ENCODE peak calls at places on chromosomes 16 and 17, in nine cellular contexts. H is endothelial cell, X is progenitor cell of endocrine pancreas, A is nephron progenitor cell, N is heart right ventricle, F is cardiac fibroblast, B is fibroblast of mammary gland, E is mucosa of descending colon, K is HFFc6. R is an unnamed sample.

GRCh38 chr16:15592324-15592723 is 50.6 kb downstream of the MARF1 start:
- DNase-seq in H (no peak), E (no peak), N (no peak), K (no peak), F (no peak), X (no peak), B (no peak), A (no peak), R (no peak)

GRCh38 chr17:64155751-64156544 is 26.0 kb upstream of the ERN1 start:
- DNase-seq in X (no peak), E (peak; percentile 32), H (no peak), A (peak; percentile 19), B (peak; percentile 19), N (peak; percentile 73), K (no peak), F (peak; percentile 78), R (no peak)

GRCh38 chr16:13994239-13995106 is 74.5 kb downstream of the ERCC4 start:
- DNase-seq in A (no peak), X (no peak), N (no peak), E (no peak), B (no peak), F (no peak), K (no peak), H (no peak), R (no peak)

GRCh38 chr16:79128706-79129105 is 471.8 kb downstream of the MAF start:
- DNase-seq in B (no peak), X (no peak), K (no peak), A (no peak), H (no peak), N (no peak), F (no peak), E (no peak), R (no peak)

GRCh38 chr16:1265090-1265630 is 9.3 kb downstream of the TPSD1 start:
- DNase-seq in K (no peak), N (no peak), F (no peak), B (no peak), X (no peak), H (no peak), A (no peak), E (no peak), R (no peak)

GRCh38 chr17:43169561-43170139 is 1.4 kb upstream of the NBR1 start:
- DNase-seq in K (peak; percentile 32), E (peak; percentile 49), B (peak; percentile 47), A (peak; percentile 35), X (no peak), N (peak; percentile 18), H (peak; percentile 34), F (peak; percentile 37), R (no peak)

GRCh38 chr17:50043290-50044148 is 12.4 kb upstream of the ITGA3 start:
- DNase-seq in H (no peak), B (peak; percentile 23), X (no peak), F (peak; percentile 50), N (peak; percentile 54), K (no peak), A (no peak), E (peak; percentile 50), R (no peak)

GRCh38 chr17:79842136-79842655 is 3.0 kb upstream of the CBX4 start:
- DNase-seq in A (peak; percentile 21), B (no peak), N (no peak), E (no peak), X (no peak), K (no peak), F (no peak), H (no peak), R (no peak)

GRCh38 chr16:10827691-10828341 is 9.2 kb upstream of the TVP23A start:
- DNase-seq in N (peak; percentile 86), F (peak; percentile 97), B (peak; percentile 93), K (peak; percentile 73), X (no peak), E (peak; percentile 60), H (no peak), A (no peak), R (no peak)

GRCh38 chr17:38702900-38703741 is 2.0 kb upstream of the MLLT6 start:
- DNase-seq in X (no peak), K (no peak), H (no peak), B (no peak), E (peak; percentile 55), F (no peak), A (peak; percentile 28), N (no peak), R (no peak)

GRCh38 chr17:70905796-70906195 is 736.5 kb downstream of the KCNJ2 start:
- DNase-seq in X (no peak), A (no peak), N (peak; percentile 22), F (peak; percentile 100), B (peak; percentile 97), K (peak; percentile 84), E (peak; percentile 9), H (no peak), R (no peak)

GRCh38 chr17:65243838-65244237 is 106.7 kb downstream of the RGS9 start:
- DNase-seq in B (peak; percentile 62), H (no peak), N (no peak), K (peak; percentile 41), F (peak; percentile 41), A (no peak), X (no peak), E (no peak), R (no peak)

GRCh38 chr16:3727806-3728381 is 10.6 kb upstream of the TRAP1 start:
- DNase-seq in X (no peak), A (no peak), E (no peak), F (no peak), K (no peak), H (no peak), B (no peak), N (no peak), R (no peak)

GRCh38 chr17:81541123-81541522 is 11.0 kb downstream of the FAAP100 start:
- DNase-seq in B (no peak), X (no peak), F (no peak), K (no peak), N (peak; percentile 5), A (no peak), H (no peak), E (no peak), R (no peak)

GRCh38 chr17:4968166-4968915 is 724 bp upstream of the SPAG7 start:
- DNase-seq in K (no peak), N (no peak), X (peak; percentile 28), A (peak; percentile 45), F (no peak), H (peak; percentile 32), E (no peak), B (no peak), R (no peak)

GRCh38 chr17:4968916-4969550 is 1.4 kb upstream of the SPAG7 start:
- DNase-seq in X (no peak), B (peak; percentile 96), F (peak; percentile 90), K (peak; percentile 89), A (peak; percentile 28), N (no peak), E (no peak), H (no peak), R (no peak)

GRCh38 chr17:4966844-4967538 is 626 bp downstream of the SPAG7 start:
- DNase-seq in F (peak; percentile 100), K (peak; percentile 100), X (peak; percentile 91), B (peak; percentile 100), N (peak; percentile 96), H (peak; percentile 91), A (peak; percentile 93), E (peak; percentile 96), R (peak; percentile 95)

GRCh38 chr17:4969551-4970231 is 2.1 kb upstream of the SPAG7 start:
- DNase-seq in B (peak; percentile 53), A (no peak), F (no peak), X (no peak), H (no peak), K (peak; percentile 57), E (no peak), N (no peak), R (no peak)

GRCh38 chr17:4967539-4968165 is at the start of gene SPAG7:
- DNase-seq in A (peak; percentile 95), N (peak; percentile 92), E (peak; percentile 95), K (peak; percentile 92), B (peak; percentile 98), F (peak; percentile 99), X (peak; percentile 94), H (peak; percentile 96), R (peak; percentile 98)
- TF ChIP-seq CTCF in A (no peak), N (no peak), E (no peak), K (peak; percentile 43), B (no peak), F (no peak), X (no peak), H (no peak), R (no peak)

GRCh38 chr16:58494981-58495860 is 4.7 kb upstream of the NDRG4 start:
- DNase-seq in N (peak; percentile 66), E (peak; percentile 64), H (peak; percentile 76), B (peak; percentile 96), K (peak; percentile 99), A (peak; percentile 81), F (peak; percentile 98), X (no peak), R (peak; percentile 79)
- TF ChIP-seq CTCF in N (no peak), E (no peak), H (peak; percentile 26), B (peak; percentile 71), K (peak; percentile 80), A (peak; percentile 44), F (peak; percentile 81), X (peak; percentile 46), R (no peak)

GRCh38 chr16:29727452-29727851 is 18.3 kb downstream of the C16orf54 start:
- DNase-seq in A (no peak), X (no peak), E (no peak), K (no peak), B (no peak), F (no peak), H (no peak), N (no peak), R (no peak)

GRCh38 chr16:29730649-29731048 is 15.1 kb downstream of the C16orf54 start:
- DNase-seq in B (no peak), E (no peak), F (no peak), K (no peak), N (no peak), H (no peak), A (no peak), X (no peak), R (no peak)

GRCh38 chr16:29734826-29735225 is 11.0 kb downstream of the C16orf54 start:
- DNase-seq in B (peak; percentile 14), H (no peak), K (peak; percentile 22), X (no peak), E (no peak), A (no peak), N (no peak), F (no peak), R (no peak)

GRCh38 chr16:29726845-29727379 is 18.9 kb downstream of the C16orf54 start:
- DNase-seq in K (no peak), B (no peak), N (no peak), H (no peak), F (no peak), X (no peak), E (no peak), A (no peak), R (no peak)

GRCh38 chr16:29729116-29729521 is 16.7 kb downstream of the C16orf54 start:
- DNase-seq in E (no peak), H (peak; percentile 17), K (peak; percentile 47), A (peak; percentile 21), X (no peak), N (no peak), B (peak; percentile 47), F (peak; percentile 72), R (no peak)
- TF ChIP-seq CTCF in E (peak; percentile 24), H (peak; percentile 59), K (peak; percentile 78), A (peak; percentile 58), X (peak; percentile 57), N (peak; percentile 15), B (peak; percentile 74), F (peak; percentile 79), R (peak; percentile 18)

DNA sequence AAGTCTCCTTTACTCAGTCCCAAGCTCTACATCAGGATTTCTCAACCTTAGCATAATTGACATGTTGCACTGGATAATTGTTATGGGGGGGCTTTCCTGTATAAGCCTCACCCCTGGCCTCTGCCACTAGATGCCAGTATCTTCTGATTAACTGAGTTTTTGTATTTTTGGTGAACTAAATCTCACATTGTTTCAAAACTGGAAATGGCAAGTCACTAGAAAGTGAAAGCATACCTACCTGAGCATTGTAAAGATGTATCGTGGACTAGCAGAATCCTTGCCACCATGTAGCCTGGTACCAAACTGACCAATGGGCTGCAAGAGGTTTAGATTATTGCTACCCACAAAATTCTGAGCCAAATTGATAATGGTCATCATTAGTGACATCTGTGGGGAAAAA is 15.0 kb downstream of the TOP2A start:
- DNase-seq in F (no peak), H (no peak), A (no peak), K (no peak), B (no peak), N (no peak), X (no peak), E (no peak), R (no peak)
- TF ChIP-seq CTCF in F (no peak), H (no peak), A (no peak), K (peak; percentile 8), B (peak; percentile 4), N (no peak), X (no peak), E (no peak), R (no peak)

R was measured in mesothelial cell of epicardium.